ENCODE peak calls at places on chromosomes 12 and 14, in ten cellular contexts. P is IMR-90, K is astrocyte, Q is mammary epithelial cell, L is colonic mucosa, W is fibroblast of lung, R is PC-3, T is DND-41, H is H1, S is HCT116. J is an unnamed sample.

GRCh38 chr12:123519151-123520001 is 14.1 kb downstream of the RILPL1 start:
- DNase-seq in P (peak), K (peak), Q (peak), L (no peak), W (no peak), R (no peak), T (no peak), H (no peak), S (no peak), J (peak)

GRCh38 chr12:114668151-114668891 is 15.7 kb downstream of the TBX3 start:
- DNase-seq in P (peak), K (peak), Q (peak), L (peak), W (peak), R (peak), T (no peak), H (peak), S (peak), J (peak)

GRCh38 chr14:92929689-92930608 is 7.0 kb downstream of the CHGA start:
- DNase-seq in P (no peak), K (no peak), Q (no peak), L (no peak), W (no peak), R (no peak), T (no peak), H (no peak), S (no peak), J (no peak)

GRCh38 chr14:20750194-20750593 is 4.5 kb downstream of the EDDM3A start:
- DNase-seq in P (no peak), K (no peak), Q (no peak), L (no peak), W (no peak), R (no peak), T (no peak), H (no peak), S (no peak), J (no peak)

GRCh38 chr12:90064759-90065158 is 356.1 kb upstream of the ATP2B1 start:
- DNase-seq in P (peak), K (peak), Q (no peak), L (no peak), W (peak), R (no peak), T (no peak), H (no peak), S (no peak), J (no peak)

GRCh38 chr12:29653286-29653685 is 130.5 kb downstream of the TMTC1 start:
- DNase-seq in P (no peak), K (no peak), Q (no peak), L (no peak), W (no peak), R (no peak), T (no peak), H (no peak), S (no peak), J (no peak)

GRCh38 chr12:123388218-123388947 is 4.5 kb downstream of the KMT5A start:
- DNase-seq in P (peak), K (peak), Q (peak), L (peak), W (peak), R (peak), T (peak), H (peak), S (no peak), J (peak)

GRCh38 chr12:65779091-65779642 is 45.1 kb upstream of the HMGA2 start:
- DNase-seq in P (peak), K (peak), Q (peak), L (no peak), W (peak), R (peak), T (no peak), H (no peak), S (peak), J (no peak)

GRCh38 chr14:100653409-100653808 is 66.2 kb upstream of the BEGAIN start:
- DNase-seq in P (no peak), K (no peak), Q (no peak), L (no peak), W (no peak), R (no peak), T (peak), H (peak), S (no peak), J (no peak)

GRCh38 chr12:116609715-116610114 is 50.5 kb downstream of the MAP1LC3B2 start:
- DNase-seq in P (no peak), K (no peak), Q (no peak), L (peak), W (no peak), R (peak), T (peak), H (no peak), S (no peak), J (no peak)

GRCh38 chr12:52519826-52520662 is at the start of gene KRT5:
- DNase-seq in P (no peak), K (no peak), Q (peak), L (peak), W (no peak), R (no peak), T (no peak), H (peak), S (no peak), J (peak)

GRCh38 chr12:99137124-99137845 is 492.2 kb downstream of the APAF1 start:
- DNase-seq in P (no peak), K (no peak), Q (no peak), L (no peak), W (no peak), R (no peak), T (no peak), H (no peak), S (no peak), J (no peak)

GRCh38 chr12:48788852-48789775 is at the start of gene ADCY6:
- DNase-seq in P (peak), K (peak), Q (peak), L (peak), W (peak), R (peak), T (no peak), H (peak), S (peak), J (peak)

GRCh38 chr12:50325890-50326391 is 42.6 kb upstream of the LIMA1 start:
- DNase-seq in P (no peak), K (no peak), Q (no peak), L (peak), W (peak), R (peak), T (no peak), H (no peak), S (no peak), J (no peak)

GRCh38 chr14:75139185-75139584 is 12.3 kb upstream of the NEK9 start:
- DNase-seq in P (no peak), K (no peak), Q (no peak), L (no peak), W (no peak), R (no peak), T (no peak), H (no peak), S (no peak), J (no peak)

GRCh38 chr12:122421815-122422737 is at the start of gene CLIP1:
- DNase-seq in P (peak), K (peak), Q (peak), L (peak), W (peak), R (peak), T (peak), H (peak), S (no peak), J (peak)

GRCh38 chr12:101957251-101957650 is 79.9 kb downstream of the DRAM1 start:
- DNase-seq in P (peak), K (peak), Q (no peak), L (no peak), W (peak), R (no peak), T (no peak), H (no peak), S (no peak), J (no peak)

GRCh38 chr12:94644141-94644575 is 6.2 kb downstream of the TMCC3 start:
- DNase-seq in P (peak), K (peak), Q (peak), L (no peak), W (peak), R (peak), T (peak), H (no peak), S (no peak), J (no peak)

GRCh38 chr12:94641283-94641682 is 9.1 kb downstream of the TMCC3 start:
- DNase-seq in P (no peak), K (no peak), Q (no peak), L (no peak), W (no peak), R (no peak), T (no peak), H (no peak), S (no peak), J (no peak)

GRCh38 chr12:94640134-94640928 is 10.0 kb downstream of the TMCC3 start:
- DNase-seq in P (peak), K (peak), Q (peak), L (no peak), W (peak), R (peak), T (peak), H (no peak), S (no peak), J (no peak)

GRCh38 chr12:94644622-94645021 is 5.7 kb downstream of the TMCC3 start:
- DNase-seq in P (peak), K (peak), Q (peak), L (no peak), W (peak), R (peak), T (no peak), H (no peak), S (no peak), J (no peak)

DNA sequence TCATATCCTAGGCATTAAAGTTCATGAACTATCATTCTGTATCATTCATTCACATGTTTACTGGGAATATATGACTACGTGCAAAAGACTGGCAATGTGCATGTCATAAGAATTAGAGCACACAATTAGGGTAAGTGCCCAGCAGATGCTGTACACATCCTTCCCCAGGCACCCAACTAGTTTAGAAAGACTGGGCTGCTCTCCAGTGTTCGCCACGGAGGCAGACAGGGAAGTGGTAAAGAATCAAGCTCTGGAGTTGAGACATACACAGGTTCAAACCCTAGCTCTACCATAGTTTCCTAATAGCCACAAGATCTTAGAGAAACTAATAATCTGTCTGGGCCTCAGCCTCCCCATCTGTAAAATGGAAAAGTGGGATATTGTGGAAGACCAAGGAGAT is 6.8 kb downstream of the TMCC3 start:
- DNase-seq in P (no peak), K (no peak), Q (no peak), L (no peak), W (no peak), R (peak), T (no peak), H (no peak), S (no peak), J (no peak)
- H3K9ac ChIP-seq in P (no peak), K (no peak), Q (peak), L (no peak), W (no peak), R (peak), T (no peak), H (no peak), S (no peak), J (no peak)

GRCh38 chr12:111284709-111285108 is 84.2 kb downstream of the PHETA1 start:
- DNase-seq in P (no peak), K (no peak), Q (no peak), L (no peak), W (no peak), R (no peak), T (no peak), H (no peak), S (no peak), J (no peak)
- TF ChIP-seq CTCF in P (no peak), K (no peak), Q (no peak), L (no peak), W (no peak), R (no peak), T (no peak), H (no peak), S (no peak), J (no peak)

GRCh38 chr14:106422066-106422465 is 895.7 kb downstream of the TMEM121 start:
- DNase-seq in P (no peak), K (no peak), Q (no peak), L (no peak), W (no peak), R (no peak), T (peak), H (no peak), S (no peak), J (no peak)

GRCh38 chr14:106419432-106419831 is 893.0 kb downstream of the TMEM121 start:
- DNase-seq in P (no peak), K (no peak), Q (no peak), L (no peak), W (no peak), R (no peak), T (no peak), H (no peak), S (no peak), J (no peak)

GRCh38 chr14:106414464-106414863 is 888.1 kb downstream of the TMEM121 start:
- DNase-seq in P (no peak), K (no peak), Q (no peak), L (no peak), W (no peak), R (no peak), T (no peak), H (no peak), S (no peak), J (no peak)

GRCh38 chr14:106417224-106418049 is 891.1 kb downstream of the TMEM121 start:
- DNase-seq in P (no peak), K (no peak), Q (no peak), L (peak), W (no peak), R (no peak), T (peak), H (peak), S (peak), J (peak)
- H3K4me3 ChIP-seq in P (no peak), K (no peak), Q (no peak), L (no peak), W (no peak), R (no peak), T (no peak), H (no peak), S (no peak), J (no peak)

GRCh38 chr12:132172619-132173018 is 28.4 kb downstream of the NOC4L start:
- DNase-seq in P (no peak), K (no peak), Q (no peak), L (no peak), W (no peak), R (no peak), T (no peak), H (no peak), S (no peak), J (peak)
- H3K9ac ChIP-seq in P (no peak), K (no peak), Q (no peak), L (no peak), W (no peak), R (no peak), T (no peak), H (no peak), S (no peak), J (no peak)

DNA sequence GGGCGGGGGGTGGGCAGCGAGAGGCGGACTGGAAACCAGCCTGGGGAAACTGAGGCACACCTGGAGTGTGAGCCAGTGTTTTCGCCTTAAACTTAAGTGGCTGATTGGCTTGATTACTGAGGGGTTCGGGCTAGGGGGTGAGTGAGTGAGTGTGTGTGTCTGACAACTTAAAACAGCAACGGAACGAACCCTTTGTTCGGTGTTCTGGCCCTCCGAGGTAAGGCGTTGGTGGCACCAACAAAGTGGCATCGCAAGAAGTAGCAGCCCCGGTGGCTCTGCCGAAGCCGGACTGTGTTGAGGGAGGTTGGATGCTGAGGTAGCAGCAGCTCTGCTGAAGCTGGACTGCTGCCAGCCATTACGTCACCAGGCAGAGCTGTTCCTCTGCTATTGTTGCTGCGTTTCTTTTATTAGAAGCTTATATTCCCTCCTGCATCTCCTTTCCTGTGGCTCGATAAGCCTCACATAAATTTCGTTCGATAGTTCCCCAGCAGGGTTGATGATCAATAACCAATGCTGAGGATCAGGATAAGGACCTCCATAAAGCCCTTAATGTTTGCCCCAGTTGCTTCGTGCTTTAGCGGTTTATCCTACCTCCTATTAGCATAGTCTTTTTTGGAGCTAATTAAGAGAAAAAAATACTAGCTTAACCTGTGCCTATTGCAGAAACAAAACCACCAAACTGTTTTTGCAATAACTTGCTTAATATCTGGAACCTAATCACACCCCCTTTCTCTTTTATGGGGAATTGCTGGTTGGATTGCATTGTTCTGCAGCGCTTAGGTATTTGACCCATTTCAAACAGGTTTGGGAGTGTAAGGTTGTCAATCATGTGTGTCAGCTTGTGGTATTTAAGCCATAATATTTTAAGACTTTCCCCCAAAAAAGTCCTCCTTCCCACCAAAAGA is 1.3 kb downstream of the GPR137C start:
- DNase-seq in P (peak), K (peak), Q (peak), L (peak), W (peak), R (peak), T (peak), H (peak), S (peak), J (peak)
- TF ChIP-seq CTCF in P (no peak), K (no peak), Q (no peak), L (no peak), W (peak), R (no peak), T (no peak), H (no peak), S (no peak), J (no peak)

J was measured in kidney.